ENCODE peak calls at places on chromosomes 11 and 22, in four cellular contexts. H, X, L and F are unnamed samples.

GRCh38 chr11:2807276-2807681 is 78.3 kb downstream of the CDKN1C start:
- DNase-seq in X (no peak), L (no peak), H (peak), F (no peak)

GRCh38 chr11:71425409-71425808 is 22.8 kb downstream of the DHCR7 start:
- DNase-seq in X (no peak), L (no peak), H (no peak), F (no peak)

GRCh38 chr11:34959770-34960169 is 43.4 kb downstream of the PDHX start:
- DNase-seq in X (no peak), L (no peak), H (no peak), F (no peak)

GRCh38 chr11:42576318-42576717 is 735.5 kb upstream of the API5 start:
- DNase-seq in X (no peak), H (no peak), L (no peak), F (no peak)

GRCh38 chr11:2434008-2434407 is 10.3 kb downstream of the TRPM5 start:
- DNase-seq in H (no peak), L (no peak), X (no peak), F (no peak)

GRCh38 chr11:70587095-70587389 is 188.7 kb downstream of the CTTN start:
- DNase-seq in L (no peak), X (no peak), H (no peak), F (no peak)

GRCh38 chr11:64644348-64645242 is 53.6 kb downstream of the SLC22A12 start:
- DNase-seq in L (no peak), X (no peak), H (no peak), F (no peak)

GRCh38 chr11:66323684-66324083 is 6.8 kb upstream of the CD248 start:
- DNase-seq in H (no peak), L (no peak), X (no peak), F (no peak)

GRCh38 chr22:41256898-41257260 is 16.1 kb upstream of the CHADL start:
- DNase-seq in X (peak), L (no peak), H (peak), F (peak)

GRCh38 chr11:57434640-57435546 is 8.0 kb upstream of the SLC43A3 start:
- DNase-seq in L (no peak), X (peak), H (no peak), F (peak)